ENCODE peak calls at places on chromosomes 7 and 10, in ten cellular contexts. V, L, W, U, T, G, X, Z, Q and S are unnamed samples.

GRCh38 chr10:119780879-119781480 is 55.1 kb downstream of the INPP5F start:
- DNase-seq in V (no peak), L (peak; percentile 17), W (no peak), U (no peak), T (no peak), G (no peak), X (no peak), Z (no peak), Q (no peak), S (no peak)

GRCh38 chr10:47335906-47336305 is 12.3 kb upstream of the RBP3 start:
- DNase-seq in V (no peak), L (no peak), W (no peak), U (no peak), T (no peak), G (no peak), X (no peak), Z (no peak), Q (peak; percentile 34), S (no peak)

GRCh38 chr7:48875300-48875916 is 48.9 kb upstream of the CDC14C start:
- DNase-seq in V (peak; percentile 3), L (peak; percentile 71), W (peak; percentile 47), U (peak; percentile 15), T (peak; percentile 31), G (no peak), X (no peak), Z (peak; percentile 62), Q (peak; percentile 74), S (peak; percentile 34)

GRCh38 chr10:98293550-98294269 is 25.7 kb upstream of the LOXL4 start:
- DNase-seq in V (no peak), L (peak; percentile 29), W (no peak), U (no peak), T (peak; percentile 60), G (no peak), X (no peak), Z (peak; percentile 79), Q (no peak), S (no peak)

GRCh38 chr10:110208614-110209398 is 1.4 kb downstream of the MXI1 start:
- DNase-seq in V (peak; percentile 47), L (peak; percentile 54), W (peak; percentile 78), U (peak; percentile 27), T (peak; percentile 45), G (no peak), X (peak; percentile 29), Z (peak; percentile 53), Q (peak; percentile 79), S (no peak)

GRCh38 chr7:110994028-110994967 is 96.6 kb upstream of the LRRN3 start:
- DNase-seq in V (no peak), L (no peak), W (no peak), U (peak; percentile 20), T (no peak), G (no peak), X (no peak), Z (no peak), Q (no peak), S (peak; percentile 32)

GRCh38 chr10:79393924-79394610 is 46.8 kb downstream of the PPIF start:
- DNase-seq in V (no peak), L (no peak), W (peak; percentile 55), U (no peak), T (no peak), G (no peak), X (no peak), Z (no peak), Q (peak; percentile 54), S (no peak)

GRCh38 chr7:49400891-49401550 is 372.4 kb upstream of the VWC2 start:
- DNase-seq in V (no peak), L (peak; percentile 65), W (no peak), U (peak; percentile 17), T (no peak), G (no peak), X (no peak), Z (no peak), Q (no peak), S (no peak)

GRCh38 chr7:91083855-91084644 is 180.2 kb upstream of the FZD1 start:
- DNase-seq in V (no peak), L (no peak), W (no peak), U (no peak), T (peak; percentile 74), G (no peak), X (no peak), Z (peak; percentile 5), Q (no peak), S (no peak)

DNA sequence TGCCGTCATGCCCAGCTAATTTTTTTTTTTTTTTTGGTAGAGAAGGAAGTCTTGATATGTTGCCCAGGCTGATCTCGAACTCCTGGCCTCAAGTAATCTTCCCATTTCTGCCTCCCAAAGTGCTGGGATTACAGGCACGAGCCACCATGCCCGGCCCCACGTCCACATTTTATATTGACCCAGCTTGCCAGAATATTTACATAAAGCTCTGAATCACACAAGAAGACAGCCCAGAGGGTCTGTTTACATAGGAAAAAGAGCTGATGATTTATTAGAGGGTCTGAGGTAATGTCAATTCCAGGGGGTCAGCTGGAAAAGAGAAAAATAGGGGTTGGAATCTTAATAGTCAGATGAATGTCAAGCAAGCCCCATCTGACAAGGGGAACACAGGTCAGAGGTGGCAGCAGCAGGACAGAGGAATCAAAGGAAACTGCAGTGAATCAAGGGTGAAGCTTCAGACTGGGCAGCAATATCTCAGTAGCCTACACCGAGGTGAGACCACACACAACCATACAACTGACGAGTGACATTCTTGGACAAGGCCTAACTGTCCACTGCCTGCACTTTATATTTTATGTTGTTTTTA is 15.8 kb upstream of the SLF2 start:
- DNase-seq in V (no peak), L (no peak), W (no peak), U (no peak), T (no peak), G (no peak), X (no peak), Z (no peak), Q (no peak), S (peak; percentile 32)
- H3K4me3 ChIP-seq in V (no peak overlapping the region), L (no peak overlapping the region), W (no peak overlapping the region), U (no peak overlapping the region), T (no peak overlapping the region), G (no peak overlapping the region), X (no peak overlapping the region), Z (no peak overlapping the region), Q (no peak overlapping the region), S (no peak overlapping the region)

DNA sequence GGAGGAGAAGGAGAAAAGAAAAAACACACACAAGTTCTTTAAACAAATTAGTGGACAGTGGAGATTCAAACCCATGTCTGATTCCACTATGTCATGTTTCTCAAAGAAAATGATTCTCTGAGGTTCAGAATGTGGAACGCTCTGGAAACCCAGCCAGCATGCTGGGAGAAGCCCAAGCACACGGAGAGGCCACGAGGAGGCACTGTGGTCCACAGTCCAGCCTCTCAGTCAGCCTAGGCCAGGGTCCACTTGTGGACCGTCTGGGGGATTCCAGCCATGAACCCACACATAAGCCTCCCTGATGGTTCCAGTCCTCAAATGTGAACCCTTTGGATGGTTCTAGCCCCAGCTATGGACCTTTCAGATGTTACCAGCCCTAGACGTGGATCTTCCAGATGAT is 73.4 kb downstream of the CAV1 start:
- DNase-seq in V (no peak), L (no peak), W (peak; percentile 25), U (no peak), T (no peak), G (no peak), X (no peak), Z (peak; percentile 30), Q (no peak), S (no peak)
- TF ChIP-seq CTCF in V (peak; percentile 53), L (peak; percentile 17), W (peak; percentile 42), U (no peak), T (peak; percentile 36), G (no peak), X (peak; percentile 57), Z (peak; percentile 61), Q (no peak), S (peak; percentile 55)

DNA sequence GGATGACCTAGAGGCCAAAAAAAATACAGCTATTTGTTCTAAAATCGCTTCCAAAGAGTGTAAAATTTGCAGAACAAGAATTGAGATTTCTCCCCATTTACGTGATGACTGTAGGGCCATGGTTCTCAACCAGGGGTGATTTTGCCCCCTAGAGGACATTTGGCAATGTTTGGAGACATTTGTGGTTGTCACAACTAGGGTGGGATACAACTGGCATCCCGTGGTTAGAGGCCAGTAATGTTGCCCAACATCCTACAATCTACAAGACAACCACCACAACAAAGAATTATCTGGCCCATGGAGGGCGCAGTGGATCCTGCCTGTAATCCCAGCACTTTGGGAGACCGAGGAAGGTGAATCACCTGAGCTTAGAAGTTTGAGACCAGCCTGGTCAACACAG is 22.8 kb upstream of the MALSU1 start:
- DNase-seq in V (no peak), L (no peak), W (peak; percentile 96), U (no peak), T (no peak), G (no peak), X (no peak), Z (peak; percentile 13), Q (no peak), S (no peak)
- H3K4me3 ChIP-seq in V (no peak overlapping the region), L (no peak overlapping the region), W (no peak overlapping the region), U (no peak overlapping the region), T (no peak overlapping the region), G (no peak overlapping the region), X (no peak overlapping the region), Z (no peak overlapping the region), Q (no peak overlapping the region), S (no peak overlapping the region)

GRCh38 chr7:151012921-151013347 is 11.4 kb downstream of the ATG9B start:
- DNase-seq in V (no peak), L (peak; percentile 38), W (peak; percentile 68), U (peak; percentile 23), T (no peak), G (no peak), X (no peak), Z (peak; percentile 54), Q (no peak), S (peak; percentile 33)

GRCh38 chr7:151013356-151013727 is 11.0 kb downstream of the ATG9B start:
- DNase-seq in V (no peak), L (no peak), W (no peak), U (no peak), T (no peak), G (no peak), X (no peak), Z (no peak), Q (peak; percentile 78), S (no peak)

GRCh38 chr7:151014950-151015349 is 9.3 kb downstream of the ATG9B start:
- DNase-seq in V (no peak), L (peak; percentile 69), W (no peak), U (no peak), T (no peak), G (no peak), X (no peak), Z (no peak), Q (no peak), S (no peak)

GRCh38 chr7:151012031-151012692 is 12.1 kb downstream of the ATG9B start:
- DNase-seq in V (no peak), L (no peak), W (no peak), U (peak; percentile 15), T (no peak), G (no peak), X (no peak), Z (no peak), Q (peak; percentile 62), S (no peak)

DNA sequence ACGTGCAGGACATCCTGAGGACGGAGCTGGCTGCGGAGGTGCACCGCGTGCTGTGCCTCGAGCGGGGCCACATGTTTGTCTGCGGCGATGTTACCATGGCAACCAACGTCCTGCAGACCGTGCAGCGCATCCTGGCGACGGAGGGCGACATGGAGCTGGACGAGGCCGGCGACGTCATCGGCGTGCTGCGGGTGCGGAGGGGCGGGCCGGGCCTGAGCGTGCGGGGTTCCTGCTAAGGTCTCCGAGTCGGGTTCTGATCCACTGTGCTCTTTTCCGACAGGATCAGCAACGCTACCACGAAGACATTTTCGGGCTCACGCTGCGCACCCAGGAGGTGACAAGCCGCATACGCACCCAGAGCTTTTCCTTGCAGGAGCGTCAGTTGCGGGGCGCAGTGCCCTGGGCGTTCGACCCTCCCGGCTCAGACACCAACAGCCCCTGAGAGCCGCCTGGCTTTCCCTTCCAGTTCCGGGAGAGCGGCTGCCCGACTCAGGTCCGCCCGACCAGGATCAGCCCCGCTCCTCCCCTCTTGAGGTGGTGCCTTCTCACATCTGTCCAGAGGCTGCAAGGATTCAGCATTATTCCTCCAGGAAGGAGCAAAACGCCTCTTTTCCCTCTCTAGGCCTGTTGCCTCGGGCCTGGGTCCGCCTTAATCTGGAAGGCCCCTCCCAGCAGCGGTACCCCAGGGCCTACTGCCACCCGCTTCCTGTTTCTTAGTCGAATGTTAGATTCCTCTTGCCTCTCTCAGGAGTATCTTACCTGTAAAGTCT is 10.4 kb downstream of the ATG9B start:
- DNase-seq in V (no peak), L (peak; percentile 32), W (peak; percentile 60), U (peak; percentile 62), T (peak; percentile 62), G (peak; percentile 65), X (peak; percentile 82), Z (peak; percentile 58), Q (peak; percentile 88), S (peak; percentile 79)
- TF ChIP-seq CTCF in V (peak; percentile 2), L (peak; percentile 29), W (no peak), U (no peak), T (no peak), G (no peak), X (peak; percentile 16), Z (peak; percentile 16), Q (no peak), S (peak; percentile 18)